ENCODE peak calls at places on chromosomes 11 and 22, in five cellular contexts. B, V, O, M and N are unnamed samples.
A peak's percentile ranks its signal among the peaks of the same experiment; 100 is the strongest.

GRCh38 chr11:104665631-104666030 is 232.6 kb downstream of the CASP12 start:
- DNase-seq in B (peak; percentile 23), O (no peak), M (no peak), V (no peak), N (peak; percentile 73)

GRCh38 chr11:95688501-95689222 is 100.9 kb downstream of the FAM76B start:
- DNase-seq in O (no peak), B (no peak), V (no peak), M (no peak), N (no peak)

GRCh38 chr22:46514592-46515207 is 22.7 kb downstream of the CELSR1 start:
- DNase-seq in V (no peak), B (peak; percentile 55), M (no peak), O (no peak), N (peak; percentile 43)

GRCh38 chr22:45837507-45837906 is 139.5 kb downstream of the WNT7B start:
- DNase-seq in O (no peak), M (no peak), B (no peak), V (no peak), N (no peak)

GRCh38 chr11:14424096-14424495 is 65.1 kb upstream of the RRAS2 start:
- DNase-seq in B (no peak), M (no peak), V (no peak), O (no peak), N (peak; percentile 83)

GRCh38 chr11:98736813-98737212 is 283.9 kb upstream of the CNTN5 start:
- DNase-seq in V (no peak), O (no peak), M (no peak), B (no peak), N (no peak)

GRCh38 chr22:45164217-45165123 is 745 bp downstream of the NUP50 start:
- DNase-seq in M (peak; percentile 37), B (no peak), V (peak; percentile 12), O (peak; percentile 55), N (no peak)

GRCh38 chr11:69391192-69392103 is 90.0 kb upstream of the LINC01488 start:
- DNase-seq in M (no peak), V (no peak), B (no peak), O (no peak), N (no peak)

GRCh38 chr11:46404476-46405017 is 13.0 kb upstream of the CHRM4 start:
- DNase-seq in V (no peak), B (no peak), O (no peak), M (no peak), N (peak; percentile 18)

GRCh38 chr11:11724994-11725393 is 103.2 kb upstream of the GALNT18 start:
- DNase-seq in O (no peak), B (no peak), V (no peak), M (no peak), N (no peak)

GRCh38 chr22:50471197-50471847 is 3.5 kb downstream of the SBF1 start:
- DNase-seq in B (no peak), O (no peak), V (no peak), M (no peak), N (no peak)

GRCh38 chr11:78825531-78825930 is 250.9 kb upstream of the NARS2 start:
- DNase-seq in V (no peak), B (no peak), O (no peak), M (no peak), N (no peak)
- TF ChIP-seq CTCF in V (no peak), B (no peak), O (no peak), M (no peak), N (no peak)

GRCh38 chr22:41285820-41286638 is at the start of gene RANGAP1:
- DNase-seq in M (peak; percentile 99), O (peak; percentile 98), B (peak; percentile 98), V (peak; percentile 98), N (peak; percentile 98)
- TF ChIP-seq CTCF in M (no peak), O (peak; percentile 20), B (peak; percentile 30), V (peak; percentile 15), N (peak; percentile 19)

DNA sequence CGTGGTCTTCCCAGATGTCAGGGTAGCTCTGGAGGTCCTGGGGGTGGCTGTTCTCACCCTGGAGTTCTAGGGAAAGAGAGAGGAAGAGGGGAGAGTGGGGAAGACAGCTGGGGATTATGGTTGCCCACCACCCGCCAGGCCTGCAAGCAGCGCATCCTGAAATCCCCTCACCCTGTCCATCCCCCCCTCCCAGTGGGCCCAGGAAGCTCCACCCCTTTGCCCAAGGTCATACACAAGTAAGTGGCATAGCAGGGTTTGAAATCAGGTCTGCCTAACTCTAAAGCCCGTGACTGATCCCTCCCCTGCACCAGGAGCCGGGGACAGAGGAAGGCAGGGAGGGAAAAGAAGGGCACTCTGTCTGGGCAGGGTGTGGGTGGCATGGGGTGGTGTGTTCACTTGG is 105.3 kb downstream of the NECTIN1 start:
- DNase-seq in M (no peak), V (no peak), O (no peak), B (no peak), N (no peak)
- TF ChIP-seq CTCF in M (no peak), V (no peak), O (no peak), B (no peak), N (no peak)

DNA sequence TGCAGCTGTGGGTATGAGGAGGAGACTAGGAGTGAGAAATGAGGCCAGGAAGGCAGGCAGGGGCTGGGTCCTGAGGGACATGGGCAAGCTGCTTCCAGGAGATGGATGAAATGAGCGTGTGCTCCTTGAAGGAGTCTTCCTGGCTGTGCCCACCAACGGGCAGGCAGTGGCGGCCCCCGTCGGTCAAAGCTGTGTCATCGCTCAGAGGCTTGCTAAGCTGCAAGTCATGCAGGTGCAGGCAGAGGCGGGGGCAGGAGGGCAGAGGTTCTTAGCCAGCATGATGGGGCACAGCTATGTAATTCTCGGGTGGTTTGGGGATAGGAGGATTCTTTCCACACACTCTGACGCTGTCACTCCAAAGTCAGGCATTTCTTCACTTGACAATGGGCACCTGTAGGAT is 12.5 kb upstream of the PEX26 start:
- DNase-seq in O (no peak), M (no peak), B (no peak), V (no peak), N (no peak)
- TF ChIP-seq CTCF in O (no peak), M (no peak), B (no peak), V (no peak), N (no peak)

DNA sequence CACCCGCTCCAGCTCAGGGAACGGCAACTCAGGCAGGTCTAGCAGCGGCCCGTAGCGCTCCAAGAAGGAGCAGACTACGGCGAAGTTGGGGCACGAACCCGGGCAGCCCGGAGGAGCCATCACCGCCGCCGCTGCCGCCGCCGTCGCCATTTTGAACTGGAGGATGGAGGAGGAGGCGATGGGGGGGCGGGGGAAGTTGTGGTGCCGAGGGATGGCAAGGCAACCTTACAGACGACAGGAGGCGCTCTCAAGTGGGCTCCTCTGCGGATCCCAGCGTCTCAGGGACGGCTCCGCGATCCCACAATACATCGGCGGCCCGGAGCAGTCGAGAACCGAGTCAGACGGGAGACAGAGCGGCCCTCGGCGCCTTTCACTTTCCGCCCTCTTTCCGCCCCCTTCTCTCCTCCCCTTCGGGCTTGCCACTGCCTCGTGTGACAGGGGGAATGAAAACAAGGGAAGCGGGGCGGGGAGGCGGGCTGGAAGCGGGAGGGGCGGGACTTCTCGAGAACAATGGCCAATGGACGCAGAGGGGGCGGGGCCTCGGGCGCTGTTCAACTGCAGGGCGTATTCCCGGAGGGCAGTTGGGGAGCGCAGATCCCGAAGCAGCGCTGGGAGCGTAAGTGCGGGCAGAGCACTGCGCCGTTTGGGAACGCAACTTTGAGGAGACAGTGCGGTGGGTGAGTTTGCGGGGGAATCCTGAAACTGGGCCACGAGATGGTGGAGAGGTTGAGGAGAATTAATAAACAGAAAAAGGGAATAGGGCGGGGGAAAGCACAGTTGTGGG is at the start of the genes AAMDC and RSF1:
- DNase-seq in O (peak; percentile 99), V (peak; percentile 99), M (peak; percentile 99), B (peak; percentile 98), N (peak; percentile 100)
- TF ChIP-seq CTCF in O (peak; percentile 67), V (peak; percentile 50), M (peak; percentile 71), B (peak; percentile 86), N (peak; percentile 86)

GRCh38 chr11:2532704-2533641 is 88.2 kb downstream of the KCNQ1 start:
- DNase-seq in B (peak; percentile 84), O (peak; percentile 92), M (peak; percentile 84), V (peak; percentile 92), N (peak; percentile 93)
- TF ChIP-seq CTCF in B (peak; percentile 100), O (peak; percentile 100), M (peak; percentile 99), V (peak; percentile 98), N (peak; percentile 99)